ENCODE peak calls at places on chromosomes 12 and 14, in seven cellular contexts. Q is fibroblast of pulmonary artery, V is heart left ventricle, Y is testis, K is stomach, O is A549, Z is brain microvascular endothelial cell. S is an unnamed sample.

GRCh38 chr12:3962661-3963483 is 89.7 kb upstream of the PARP11 start:
- DNase-seq in Q (no peak), V (peak), Y (peak), K (no peak), O (no peak), Z (no peak), S (no peak)

GRCh38 chr14:94114589-94115067 is 4.1 kb downstream of the IFI27 start:
- DNase-seq in Q (no peak), V (no peak), Y (no peak), K (peak), O (no peak), Z (no peak), S (no peak)

GRCh38 chr12:77049767-77050353 is 15.5 kb downstream of the E2F7 start:
- DNase-seq in Q (peak), V (no peak), Y (no peak), K (no peak), O (peak), Z (peak), S (peak)

GRCh38 chr12:23084236-23084995 is 459.4 kb downstream of the ETNK1 start:
- DNase-seq in Q (peak), V (no peak), Y (no peak), K (no peak), O (peak), Z (peak), S (no peak)

GRCh38 chr12:107558141-107558815 is 127.3 kb upstream of the PWP1 start:
- DNase-seq in Q (no peak), V (no peak), Y (no peak), K (no peak), O (no peak), Z (no peak), S (no peak)

GRCh38 chr12:103279444-103279843 is 216.3 kb downstream of the C12orf42 start:
- DNase-seq in Q (no peak), V (no peak), Y (no peak), K (no peak), O (no peak), Z (no peak), S (no peak)

GRCh38 chr12:123621619-123622530 is 11.6 kb downstream of the EIF2B1 start:
- DNase-seq in Q (no peak), V (no peak), Y (no peak), K (no peak), O (no peak), Z (no peak), S (no peak)

GRCh38 chr12:92719674-92720073 is 16.9 kb downstream of the PLEKHG7 start:
- DNase-seq in Q (no peak), V (no peak), Y (no peak), K (no peak), O (no peak), Z (peak), S (no peak)

GRCh38 chr14:76836029-76836630 is 9.9 kb downstream of the LRRC74A start:
- DNase-seq in Q (peak), V (no peak), Y (peak), K (no peak), O (peak), Z (no peak), S (no peak)

GRCh38 chr14:22512106-22512814 is 76.8 kb downstream of the DAD1 start:
- DNase-seq in Q (no peak), V (no peak), Y (no peak), K (no peak), O (no peak), Z (no peak), S (no peak)

GRCh38 chr12:77925536-77926108 is 94.9 kb downstream of the NAV3 start:
- DNase-seq in Q (peak), V (peak), Y (peak), K (peak), O (peak), Z (peak), S (peak)

GRCh38 chr14:83463500-83464098 is 1929.9 kb upstream of the SEL1L start:
- DNase-seq in Q (peak), V (no peak), Y (peak), K (peak), O (peak), Z (peak), S (peak)

GRCh38 chr14:65200454-65200853 is 98.1 kb upstream of the MAX start:
- DNase-seq in Q (no peak), V (no peak), Y (no peak), K (no peak), O (no peak), Z (no peak), S (no peak)

GRCh38 chr14:24982472-24983155 is 67.3 kb downstream of the STXBP6 start:
- DNase-seq in Q (peak), V (no peak), Y (no peak), K (no peak), O (peak), Z (peak), S (no peak)

GRCh38 chr12:62789856-62790255 is 145.1 kb downstream of the PPM1H start:
- DNase-seq in Q (no peak), V (no peak), Y (no peak), K (no peak), O (no peak), Z (no peak), S (no peak)

GRCh38 chr12:90484130-90484529 is 470.8 kb downstream of the CCER1 start:
- DNase-seq in Q (no peak), V (no peak), Y (peak), K (no peak), O (no peak), Z (no peak), S (no peak)

GRCh38 chr14:56036353-56036752 is 81.9 kb upstream of the PELI2 start:
- DNase-seq in Q (no peak), V (no peak), Y (no peak), K (no peak), O (no peak), Z (no peak), S (peak)

DNA sequence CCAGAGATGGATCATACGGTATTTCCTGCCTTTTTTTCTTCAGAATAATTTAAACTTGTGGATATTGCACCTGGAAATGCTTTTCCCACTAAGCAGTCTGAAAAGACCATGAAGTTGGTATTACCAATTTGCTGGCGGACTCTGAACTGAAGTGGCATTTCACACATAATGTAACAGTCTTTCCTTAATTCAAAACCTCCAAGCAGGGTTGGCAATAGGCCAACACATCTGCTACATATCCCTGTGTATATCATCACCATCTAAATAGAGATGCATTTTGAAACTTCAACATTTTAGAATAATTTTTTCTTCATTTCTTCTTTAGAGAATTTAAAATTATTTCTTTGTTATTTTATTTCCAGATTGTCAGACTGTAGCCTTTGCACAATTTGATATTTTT is 100.5 kb downstream of the TSPAN8 start:
- DNase-seq in Q (peak), V (no peak), Y (no peak), K (no peak), O (no peak), Z (no peak), S (no peak)
- H3K4me3 ChIP-seq in Q (no peak), V (no peak), Y (no peak), K (no peak), O (no peak), Z (no peak), S (no peak)

GRCh38 chr12:49092086-49092815 is 2.4 kb downstream of the DHH start:
- DNase-seq in Q (peak), V (peak), Y (peak), K (no peak), O (peak), Z (no peak), S (peak)
- TF ChIP-seq CTCF in Q (peak), V (peak), Y (peak), K (no peak), O (peak), Z (peak), S (peak)

GRCh38 chr14:75333523-75334190 is 55.0 kb downstream of the FOS start:
- DNase-seq in Q (no peak), V (no peak), Y (no peak), K (no peak), O (no peak), Z (no peak), S (no peak)
- H3K4me3 ChIP-seq in Q (no peak), V (no peak), Y (no peak), K (no peak), O (no peak), Z (no peak), S (no peak)

DNA sequence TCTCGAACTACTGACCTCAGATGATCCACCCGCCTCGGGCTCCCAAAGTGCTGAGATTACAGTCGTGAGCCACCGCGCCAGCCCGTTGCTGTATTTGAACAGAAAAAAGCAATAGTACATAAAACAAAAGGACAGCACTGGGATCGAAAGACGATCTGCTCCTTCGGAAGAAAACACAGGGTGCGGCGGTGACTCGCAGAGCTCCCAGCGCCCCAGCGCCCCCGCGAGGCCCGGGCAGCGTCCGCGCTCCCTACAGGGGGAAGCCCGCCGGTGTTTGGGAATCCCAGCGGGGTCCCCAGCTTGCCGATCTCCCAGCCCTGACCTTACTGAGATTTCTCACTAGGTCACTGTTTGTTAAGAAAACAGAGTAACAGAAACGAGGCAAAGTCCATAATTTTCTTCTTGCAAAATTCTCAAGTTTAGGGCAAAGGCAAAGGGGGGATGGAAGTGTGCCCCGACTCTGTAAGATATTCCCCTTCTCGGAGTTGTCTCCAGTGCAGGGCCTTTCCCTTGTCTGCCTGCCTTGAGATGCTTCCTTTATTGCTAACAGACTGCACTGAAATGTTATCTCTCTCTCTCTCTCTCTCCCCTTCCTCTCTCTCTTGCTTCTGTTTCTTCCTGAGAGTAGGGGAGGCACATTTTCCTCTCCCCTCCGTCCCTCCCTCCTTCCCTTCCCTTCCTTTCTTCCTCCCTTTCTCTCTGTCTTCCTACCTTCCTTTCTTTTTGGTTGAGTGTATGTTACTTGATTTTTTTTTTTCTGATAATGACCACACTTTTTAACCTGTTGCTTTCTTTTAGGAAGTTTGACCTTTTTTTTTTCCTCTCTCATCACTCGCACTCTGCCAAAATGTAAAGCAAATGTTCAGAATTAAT is 92.0 kb downstream of the TMEM30B start:
- DNase-seq in Q (peak), V (peak), Y (peak), K (peak), O (peak), Z (peak), S (peak)
- TF ChIP-seq CTCF in Q (peak), V (peak), Y (no peak), K (peak), O (peak), Z (peak), S (peak)

GRCh38 chr12:52010152-52010622 is 3.4 kb downstream of the TAMALIN start:
- DNase-seq in Q (peak), V (peak), Y (peak), K (peak), O (no peak), Z (peak), S (peak)
- H3K4me3 ChIP-seq in Q (peak), V (peak), Y (no peak), K (no peak), O (no peak), Z (peak), S (peak)

DNA sequence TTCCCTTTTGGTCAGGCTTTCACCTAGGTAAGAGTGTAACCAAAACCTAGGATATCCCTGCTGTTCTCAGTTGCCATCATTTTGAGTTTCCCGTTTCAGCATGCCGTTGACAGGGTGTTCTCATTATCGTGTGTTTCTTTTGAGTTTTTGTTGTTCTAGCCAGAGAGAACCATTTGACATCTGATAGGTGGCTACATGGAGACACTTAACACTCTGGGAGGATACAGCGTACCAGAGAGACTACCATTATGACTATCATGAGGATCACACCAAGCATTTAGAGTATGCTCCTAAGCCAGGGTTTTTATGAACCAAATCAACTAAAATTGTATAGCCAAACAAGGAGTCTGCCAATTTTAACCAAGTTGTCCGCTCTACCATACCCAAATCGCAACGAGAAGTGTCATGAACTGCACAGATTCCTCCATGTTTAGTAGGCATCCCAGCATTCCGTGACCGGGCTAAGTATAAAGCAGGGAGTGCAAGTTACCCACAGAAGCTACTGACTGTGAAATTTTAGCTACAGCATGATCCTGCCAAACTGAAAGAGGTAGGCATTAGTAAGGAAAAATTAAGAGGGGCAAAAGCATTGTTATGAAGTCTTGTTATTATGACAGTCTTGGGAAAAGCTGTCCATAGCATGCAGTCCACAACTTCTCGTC is 48.8 kb downstream of the MARK3 start:
- DNase-seq in Q (no peak), V (no peak), Y (no peak), K (no peak), O (no peak), Z (no peak), S (no peak)
- TF ChIP-seq CTCF in Q (no peak), V (no peak), Y (no peak), K (no peak), O (no peak), Z (no peak), S (no peak)

GRCh38 chr12:93740721-93741120 is 63.5 kb downstream of the CRADD start:
- DNase-seq in Q (no peak), V (no peak), Y (no peak), K (no peak), O (no peak), Z (no peak), S (no peak)
- H3K4me3 ChIP-seq in Q (no peak), V (peak), Y (no peak), K (peak), O (no peak), Z (no peak), S (no peak)